ENCODE peak calls at places on chromosomes 6 and 20, in four cellular contexts. N, W, Y and J are unnamed samples.

GRCh38 chr6:114058435-114058834 is 87.5 kb upstream of the HDAC2 start:
- DNase-seq in N (no peak), W (no peak), Y (peak), J (no peak)

GRCh38 chr6:3859878-3860552 is 10.8 kb downstream of the FAM50B start:
- DNase-seq in N (no peak), W (no peak), Y (no peak), J (no peak)

GRCh38 chr6:86487660-86488221 is 449.6 kb upstream of the HTR1E start:
- DNase-seq in N (no peak), W (no peak), Y (no peak), J (no peak)

GRCh38 chr6:132369526-132369925 is 31.7 kb downstream of the MOXD1 start:
- DNase-seq in N (peak), W (no peak), Y (no peak), J (no peak)

GRCh38 chr20:64001607-64002011 is 20.7 kb downstream of the PRPF6 start:
- DNase-seq in N (no peak), W (no peak), Y (no peak), J (no peak)

GRCh38 chr6:93040375-93040774 is 379.0 kb downstream of the EPHA7 start:
- DNase-seq in N (peak), W (no peak), Y (no peak), J (no peak)

GRCh38 chr20:44979090-44979621 is 12.8 kb downstream of the STK4 start:
- DNase-seq in N (peak), W (peak), Y (no peak), J (no peak)

GRCh38 chr6:110653381-110653780 is 161.9 kb downstream of the CDK19 start:
- DNase-seq in N (no peak), W (no peak), Y (no peak), J (no peak)

GRCh38 chr20:57593134-57593886 is 26.9 kb downstream of the ZBP1 start:
- DNase-seq in N (no peak), W (no peak), Y (no peak), J (no peak)

GRCh38 chr20:63054103-63054474 is 47.3 kb upstream of the BHLHE23 start:
- DNase-seq in N (no peak), W (no peak), Y (no peak), J (no peak)

GRCh38 chr6:14610141-14610540 is 492.6 kb downstream of the CD83 start:
- DNase-seq in N (no peak), W (no peak), Y (no peak), J (no peak)

GRCh38 chr6:130150906-130151305 is 71.8 kb downstream of the SAMD3 start:
- DNase-seq in N (no peak), W (no peak), Y (no peak), J (no peak)

GRCh38 chr6:29200767-29201662 is 30.3 kb downstream of the OR2J2 start:
- DNase-seq in N (no peak), W (no peak), Y (no peak), J (no peak)

GRCh38 chr20:11810316-11811130 is 107.2 kb upstream of the BTBD3 start:
- DNase-seq in N (peak), W (no peak), Y (no peak), J (no peak)

GRCh38 chr6:31831350-31832215 is 4.0 kb downstream of the HSPA1B start:
- DNase-seq in N (no peak), W (no peak), Y (no peak), J (no peak)

GRCh38 chr6:105324386-105325000 is 78.4 kb downstream of the PREP start:
- DNase-seq in N (peak), W (no peak), Y (no peak), J (no peak)

DNA sequence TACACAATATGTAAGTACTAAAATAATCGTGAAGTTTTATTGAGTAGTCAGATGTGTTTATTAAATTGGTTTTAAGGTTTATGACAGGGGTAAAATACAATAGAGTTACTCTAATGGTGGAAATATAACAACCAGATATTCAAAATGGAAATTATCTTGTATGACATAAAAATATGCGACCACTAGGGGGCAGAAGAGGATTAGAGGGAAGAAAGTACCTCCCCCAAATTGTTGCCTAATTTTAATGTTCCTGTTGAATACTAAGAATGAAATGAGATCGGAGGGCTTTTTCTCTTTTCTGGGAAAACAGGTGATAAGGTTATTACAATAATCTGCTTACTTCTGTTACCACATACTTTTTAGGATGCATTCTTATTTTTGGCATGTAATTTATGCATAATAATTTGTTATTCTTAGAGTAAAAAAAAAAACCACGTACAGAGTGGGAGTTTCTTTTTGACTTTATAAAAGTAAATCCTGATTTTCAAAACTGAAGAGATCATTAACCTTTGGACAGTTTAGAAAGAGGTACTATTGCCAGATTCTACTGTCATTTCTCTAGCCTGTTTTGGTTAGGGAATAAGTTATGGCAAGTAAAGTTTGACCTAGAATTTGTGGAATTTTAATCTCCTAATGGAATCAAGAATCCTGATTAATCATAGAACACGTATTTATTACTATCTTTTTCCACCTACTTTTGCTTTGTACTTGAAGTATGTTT is 159.2 kb downstream of the CD109 start:
- DNase-seq in N (peak), W (no peak), Y (peak), J (peak)
- TF ChIP-seq CTCF in N (peak), W (peak), Y (peak), J (peak)

GRCh38 chr20:37096415-37097039 is 730 bp upstream of the RBL1 start:
- DNase-seq in N (no peak), W (no peak), Y (no peak), J (no peak)

GRCh38 chr20:37090357-37090871 is 5.4 kb downstream of the RBL1 start:
- DNase-seq in N (peak), W (no peak), Y (no peak), J (no peak)

GRCh38 chr20:37095108-37095608 is 639 bp downstream of the RBL1 start:
- DNase-seq in N (peak), W (peak), Y (peak), J (no peak)

GRCh38 chr20:37095609-37096414 is at the start of gene RBL1:
- DNase-seq in N (peak), W (peak), Y (peak), J (peak)
- TF ChIP-seq CTCF in N (peak), W (no peak), Y (peak), J (no peak)

DNA sequence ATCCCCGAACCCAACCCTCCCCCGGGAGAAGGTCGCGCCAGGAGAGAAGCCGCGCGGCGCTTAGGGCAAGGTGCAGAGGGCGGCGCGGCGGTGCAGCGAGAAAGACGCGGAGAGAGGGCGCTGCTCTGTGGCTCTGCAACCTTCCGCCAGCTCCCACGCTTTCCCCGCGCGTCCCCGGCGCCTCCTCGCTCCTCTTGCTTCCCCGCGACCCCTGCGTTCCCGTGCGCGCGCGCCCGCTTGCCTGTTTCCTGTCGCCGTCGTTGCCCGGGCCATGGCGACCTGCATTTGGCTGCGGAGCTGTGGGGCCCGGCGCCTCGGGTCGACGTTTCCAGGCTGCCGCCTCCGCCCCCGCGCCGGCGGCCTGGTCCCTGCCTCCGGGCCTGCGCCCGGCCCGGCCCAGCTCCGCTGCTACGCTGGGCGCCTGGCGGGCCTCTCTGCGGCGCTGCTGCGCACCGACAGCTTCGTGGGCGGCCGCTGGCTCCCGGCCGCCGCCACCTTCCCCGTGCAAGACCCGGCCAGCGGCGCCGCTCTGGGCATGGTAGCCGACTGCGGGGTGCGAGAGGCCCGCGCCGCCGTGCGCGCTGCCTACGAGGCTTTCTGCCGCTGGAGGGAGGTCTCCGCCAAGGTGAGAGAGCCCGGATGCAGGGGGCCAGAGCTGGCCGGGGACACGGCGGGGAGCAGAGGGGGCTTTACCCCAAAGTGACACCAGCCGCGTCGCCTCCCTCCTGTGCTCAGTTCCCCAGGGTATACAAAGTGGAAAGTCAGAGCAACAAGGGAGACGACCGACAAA is at the start of gene ALDH5A1:
- DNase-seq in N (peak), W (peak), Y (peak), J (peak)
- TF ChIP-seq CTCF in N (no peak), W (no peak), Y (peak), J (no peak)

GRCh38 chr20:49496526-49497216 is 14.2 kb upstream of the KCNB1 start:
- DNase-seq in N (no peak), W (no peak), Y (no peak), J (no peak)

GRCh38 chr20:49496043-49496442 is 13.6 kb upstream of the KCNB1 start:
- DNase-seq in N (no peak), W (no peak), Y (no peak), J (no peak)

GRCh38 chr20:49505518-49505917 is 23.1 kb upstream of the KCNB1 start:
- DNase-seq in N (peak), W (no peak), Y (peak), J (peak)

GRCh38 chr20:49497217-49497560 is 14.7 kb upstream of the KCNB1 start:
- DNase-seq in N (no peak), W (no peak), Y (no peak), J (no peak)

DNA sequence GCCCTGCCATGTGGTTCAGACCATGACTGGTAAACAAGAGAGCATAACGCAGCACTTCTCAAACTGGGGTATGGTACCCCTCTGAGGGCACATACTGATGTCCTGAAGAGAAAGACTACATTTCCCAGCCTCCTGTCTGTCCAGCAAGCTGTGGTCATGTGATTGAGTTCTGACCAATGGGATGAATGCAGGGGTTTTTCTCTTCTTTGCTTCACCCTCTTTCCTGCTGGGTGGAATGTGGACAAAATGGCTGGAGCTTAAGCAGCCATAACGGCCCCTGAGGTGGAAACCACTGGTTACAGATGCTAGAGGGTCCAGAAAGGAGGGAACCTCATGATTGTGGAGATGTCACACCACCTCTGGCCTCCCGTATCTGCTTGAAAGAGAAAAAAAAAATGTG is 19.4 kb upstream of the KCNB1 start:
- DNase-seq in N (peak), W (no peak), Y (peak), J (no peak)
- TF ChIP-seq CTCF in N (no peak), W (no peak), Y (no peak), J (no peak)

DNA sequence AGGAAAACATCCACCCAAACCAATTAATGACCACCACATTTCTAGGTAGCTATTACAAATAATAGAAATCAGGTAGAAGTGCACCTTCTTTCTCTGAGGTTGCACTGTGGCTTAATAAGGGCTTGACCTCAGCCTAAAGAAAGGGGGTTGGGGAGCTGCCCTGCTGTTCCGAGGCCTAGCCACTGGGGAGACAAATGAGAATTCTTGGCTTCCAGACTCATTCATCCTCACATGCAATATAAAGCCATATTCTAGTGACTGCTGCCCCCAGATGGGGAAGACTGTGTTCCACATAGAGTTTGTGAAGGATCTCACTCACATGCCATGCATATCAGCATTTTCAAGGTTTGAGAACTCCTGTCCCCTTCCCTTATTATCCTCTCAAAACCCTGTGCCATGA is 22.9 kb downstream of the SAYSD1 start:
- DNase-seq in N (no peak), W (no peak), Y (no peak), J (peak)
- TF ChIP-seq CTCF in N (no peak), W (no peak), Y (peak), J (peak)

DNA sequence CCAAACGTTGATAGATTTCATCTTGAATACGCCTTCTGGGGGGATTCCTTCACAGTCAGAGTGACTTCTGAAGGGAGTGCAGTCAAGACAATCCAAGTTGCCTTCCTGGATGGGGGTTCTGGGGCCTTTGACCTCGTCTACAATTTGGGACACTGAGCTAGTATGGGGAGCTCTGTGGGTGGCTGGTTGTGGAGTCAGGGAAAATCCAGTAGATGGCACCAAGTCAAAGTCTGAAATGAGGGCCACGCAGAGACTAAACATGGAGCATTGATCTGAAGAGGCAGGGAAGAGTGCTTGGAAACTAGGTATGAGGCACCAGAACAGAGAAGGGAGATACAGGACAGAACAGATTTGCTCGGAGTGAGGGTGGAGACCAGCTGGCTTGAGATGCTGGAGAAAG is 43.6 kb upstream of the CCN6 start:
- DNase-seq in N (peak), W (no peak), Y (no peak), J (no peak)
- TF ChIP-seq CTCF in N (peak), W (no peak), Y (peak), J (no peak)

GRCh38 chr6:94323853-94324252 is 904.5 kb upstream of the EPHA7 start:
- DNase-seq in N (no peak), W (no peak), Y (peak), J (no peak)
- TF ChIP-seq CTCF in N (no peak), W (no peak), Y (peak), J (no peak)